ENCODE peak calls at places on chromosomes 16 and 17, in eight cellular contexts. G, E, A, X, R, N, P and M are unnamed samples.

GRCh38 chr17:77867308-77867781 is 91.2 kb upstream of the TNRC6C start:
- DNase-seq in G (no peak), E (no peak), A (peak; percentile 83), X (peak; percentile 42), R (no peak), N (no peak), P (no peak), M (no peak)

GRCh38 chr16:53415504-53415903 is 18.8 kb upstream of the RBL2 start:
- DNase-seq in G (no peak), E (no peak), A (no peak), X (no peak), R (no peak), N (no peak), P (no peak), M (no peak)

GRCh38 chr16:58815188-58815888 is 81.2 kb upstream of the GOT2 start:
- DNase-seq in G (no peak), E (no peak), A (no peak), X (no peak), R (no peak), N (no peak), P (no peak), M (no peak)

GRCh38 chr16:4377573-4378146 is 6.0 kb downstream of the VASN start:
- DNase-seq in G (no peak), E (no peak), A (no peak), X (no peak), R (no peak), N (no peak), P (no peak), M (no peak)

GRCh38 chr17:44191941-44192496 is 5.2 kb downstream of the TMUB2 start:
- DNase-seq in G (no peak), E (no peak), A (no peak), X (no peak), R (no peak), N (no peak), P (no peak), M (no peak)

GRCh38 chr16:85172465-85173071 is 60.3 kb upstream of the CIBAR2 start:
- DNase-seq in G (no peak), E (peak; percentile 93), A (peak; percentile 65), X (no peak), R (no peak), N (no peak), P (no peak), M (no peak)

GRCh38 chr16:57514891-57515600 is 21.3 kb downstream of the CCDC102A start:
- DNase-seq in G (no peak), E (no peak), A (no peak), X (no peak), R (no peak), N (no peak), P (no peak), M (no peak)

GRCh38 chr17:40072481-40073346 is 9.9 kb downstream of the THRA start:
- DNase-seq in G (no peak), E (peak; percentile 59), A (no peak), X (no peak), R (no peak), N (no peak), P (no peak), M (no peak)

GRCh38 chr16:12250578-12250977 is 274.0 kb downstream of the SNX29 start:
- DNase-seq in G (no peak), E (no peak), A (no peak), X (no peak), R (no peak), N (no peak), P (no peak), M (no peak)

GRCh38 chr16:55328611-55329569 is 4.9 kb downstream of the IRX6 start:
- DNase-seq in G (no peak), E (no peak), A (no peak), X (no peak), R (no peak), N (no peak), P (no peak), M (no peak)

GRCh38 chr17:68461122-68461539 is 3.8 kb upstream of the WIPI1 start:
- DNase-seq in G (no peak), E (no peak), A (no peak), X (peak; percentile 31), R (no peak), N (no peak), P (no peak), M (no peak)

GRCh38 chr16:4324479-4324868 is 8.6 kb downstream of the GLIS2 start:
- DNase-seq in G (no peak), E (no peak), A (no peak), X (no peak), R (no peak), N (no peak), P (no peak), M (no peak)

GRCh38 chr16:4702466-4702808 is 9.1 kb downstream of the NUDT16L1 start:
- DNase-seq in G (no peak), E (no peak), A (no peak), X (no peak), R (no peak), N (no peak), P (no peak), M (no peak)

GRCh38 chr16:29664133-29664912 is 1.3 kb downstream of the SPN start:
- DNase-seq in G (no peak), E (no peak), A (peak; percentile 51), X (peak; percentile 45), R (no peak), N (peak; percentile 58), P (no peak), M (no peak)

GRCh38 chr16:85782476-85782875 is 16.9 kb downstream of the EMC8 start:
- DNase-seq in G (no peak), E (no peak), A (no peak), X (no peak), R (no peak), N (no peak), P (no peak), M (no peak)